ENCODE peak calls at places on chromosomes 5 and 9, in nine cellular contexts. U is left ventricle myocardium inferior; Z is heart left ventricle; S is effector memory CD4-positive, alpha-beta T cell; T is CD8-positive, alpha-beta memory T cell; C is A549; W is fibroblast of lung; H is pancreas; X is cardiac muscle cell. L is an unnamed sample.

GRCh38 chr5:64344501-64344900 is 161.3 kb upstream of the RGS7BP start:
- DNase-seq in C (no peak), W (no peak), Z (no peak), S (no peak), X (no peak), U (no peak), T (no peak), H (no peak), L (no peak)

GRCh38 chr9:115593587-115594091 is 475.7 kb upstream of the TNC start:
- DNase-seq in C (peak; percentile 51), Z (no peak), W (peak; percentile 46), T (no peak), U (no peak), H (no peak), S (no peak), X (peak; percentile 68), L (no peak)

GRCh38 chr5:142969186-142969585 is 199.0 kb downstream of the ARHGAP26 start:
- DNase-seq in T (no peak), C (no peak), Z (no peak), W (no peak), U (no peak), S (no peak), X (no peak), H (no peak), L (no peak)

GRCh38 chr5:172860520-172861443 is 26.7 kb downstream of the ERGIC1 start:
- DNase-seq in W (peak; percentile 61), X (peak; percentile 82), S (no peak), U (peak; percentile 90), Z (peak; percentile 90), C (no peak), H (peak; percentile 74), T (no peak), L (peak; percentile 86)

GRCh38 chr9:107153336-107153735 is 129.7 kb upstream of the RAD23B start:
- DNase-seq in S (no peak), T (no peak), W (peak; percentile 54), C (no peak), Z (no peak), H (no peak), U (no peak), X (peak; percentile 40), L (no peak)

GRCh38 chr5:111689576-111689975 is 67.4 kb downstream of the NREP start:
- DNase-seq in X (no peak), S (no peak), T (no peak), Z (no peak), H (no peak), C (no peak), U (no peak), W (no peak), L (no peak)

GRCh38 chr9:84404095-84404686 is 63.6 kb upstream of the SLC28A3 start:
- DNase-seq in X (peak; percentile 30), T (no peak), W (no peak), U (no peak), Z (no peak), C (no peak), S (no peak), H (no peak), L (no peak)

GRCh38 chr5:65382582-65382981 is 99.1 kb downstream of the ADAMTS6 start:
- DNase-seq in U (no peak), X (no peak), H (no peak), W (peak; percentile 14), C (no peak), T (no peak), Z (no peak), S (no peak), L (no peak)

GRCh38 chr5:55509768-55510522 is 24.8 kb downstream of the PLPP1 start:
- DNase-seq in T (no peak), H (no peak), U (no peak), C (no peak), X (peak; percentile 50), S (no peak), W (no peak), Z (no peak), L (no peak)

GRCh38 chr9:135951889-135952663 is 9.1 kb downstream of the UBAC1 start:
- DNase-seq in U (no peak), C (no peak), T (no peak), H (no peak), W (peak; percentile 90), X (no peak), S (no peak), Z (no peak), L (no peak)

GRCh38 chr5:72380491-72381274 is 60.5 kb downstream of the PTCD2 start:
- DNase-seq in W (no peak), Z (no peak), C (no peak), U (no peak), S (no peak), H (no peak), T (no peak), X (no peak), L (peak; percentile 49)

GRCh38 chr5:94810281-94810680 is 191.8 kb downstream of the SLF1 start:
- DNase-seq in X (no peak), U (no peak), S (no peak), W (no peak), H (no peak), T (no peak), C (no peak), Z (no peak), L (no peak)

GRCh38 chr9:343773-344172 is 129.1 kb downstream of the DOCK8 start:
- DNase-seq in H (no peak), C (no peak), X (no peak), W (no peak), T (no peak), Z (no peak), S (no peak), U (no peak), L (no peak)

GRCh38 chr5:89956838-89957237 is 452.7 kb downstream of the CETN3 start:
- DNase-seq in S (no peak), T (no peak), U (no peak), Z (no peak), X (no peak), H (no peak), C (no peak), W (no peak), L (no peak)

GRCh38 chr9:93456504-93456903 is 3.1 kb upstream of the FAM120AOS start:
- DNase-seq in S (no peak), U (no peak), Z (no peak), X (no peak), C (no peak), W (no peak), H (no peak), T (no peak), L (no peak)

GRCh38 chr5:132807163-132807838 is 5.8 kb upstream of the SOWAHA start:
- DNase-seq in S (no peak), U (no peak), H (peak; percentile 58), C (peak; percentile 61), X (no peak), T (no peak), Z (no peak), W (no peak), L (no peak)

GRCh38 chr9:113641100-113641885 is 177.8 kb downstream of the RGS3 start:
- DNase-seq in W (no peak), Z (no peak), H (no peak), U (no peak), X (no peak), T (no peak), S (no peak), C (no peak), L (no peak)

GRCh38 chr9:13626601-13627000 is 347.1 kb upstream of the MPDZ start:
- DNase-seq in X (no peak), C (no peak), H (no peak), Z (no peak), U (no peak), S (no peak), T (no peak), W (no peak), L (no peak)
- H3K4me3 ChIP-seq in X (no peak overlapping the region), C (no peak overlapping the region), H (no peak overlapping the region), Z (no peak overlapping the region), U (no peak overlapping the region), S (no peak overlapping the region), T (no peak overlapping the region), W (no peak overlapping the region), L (no peak overlapping the region)

GRCh38 chr9:125703662-125704061 is 3.3 kb downstream of the MAPKAP1 start:
- DNase-seq in S (no peak), X (no peak), U (no peak), Z (no peak), C (no peak), T (no peak), H (no peak), W (no peak), L (no peak)
- H3K4me3 ChIP-seq in S (no peak overlapping the region), X (no peak overlapping the region), U (no peak overlapping the region), Z (no peak overlapping the region), C (no peak overlapping the region), T (no peak overlapping the region), H (no peak overlapping the region), W (no peak overlapping the region), L (no peak overlapping the region)

DNA sequence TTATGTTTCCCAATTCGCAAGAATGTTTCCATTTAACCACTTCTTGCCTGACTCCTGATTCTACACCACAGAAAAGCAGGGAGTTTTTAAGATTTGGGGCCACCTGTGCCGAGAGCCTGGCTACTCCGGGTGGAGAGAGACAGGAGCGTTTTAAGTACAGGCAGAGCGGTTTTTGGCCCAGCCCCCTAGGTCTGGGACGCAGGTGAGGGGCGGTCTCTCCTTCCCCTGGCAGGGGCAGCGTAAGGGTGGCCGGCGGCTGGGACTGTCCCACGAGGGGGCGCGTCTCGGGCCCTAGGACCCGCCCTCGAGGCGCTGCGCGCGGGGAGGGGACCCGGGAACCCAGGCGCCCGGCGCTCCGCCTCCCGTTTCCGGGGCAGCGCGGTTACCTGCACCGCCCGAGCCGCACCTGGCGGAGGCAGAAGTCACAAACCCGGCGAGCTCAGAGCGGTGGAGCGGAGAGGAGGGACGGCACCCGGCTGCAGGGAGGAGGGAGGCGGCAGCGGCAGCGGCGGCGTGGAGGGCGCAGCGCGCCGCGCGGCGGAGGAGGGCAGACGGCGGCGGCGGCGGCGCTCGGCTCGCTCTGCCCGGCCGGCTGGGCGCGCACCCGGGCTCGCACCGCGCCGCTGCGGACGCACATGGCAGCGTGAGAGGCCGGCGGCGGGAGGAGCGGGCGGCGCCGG is at the start of gene WWC1:
- DNase-seq in T (peak; percentile 63), X (peak; percentile 53), U (no peak), S (peak; percentile 15), W (peak; percentile 40), H (peak; percentile 95), Z (no peak), C (peak; percentile 86), L (peak; percentile 91)
- H3K4me3 ChIP-seq in T (no peak within 1 kb of the TSS), X (peak within 1 kb of the TSS; percentile 64), U (peak within 1 kb of the TSS; percentile 66), S (peak within 1 kb of the TSS; percentile 50), W (peak within 1 kb of the TSS; percentile 53), H (peak within 1 kb of the TSS; percentile 93), Z (peak within 1 kb of the TSS; percentile 52), C (peak within 1 kb of the TSS; percentile 94), L (peak within 1 kb of the TSS; percentile 61)

DNA sequence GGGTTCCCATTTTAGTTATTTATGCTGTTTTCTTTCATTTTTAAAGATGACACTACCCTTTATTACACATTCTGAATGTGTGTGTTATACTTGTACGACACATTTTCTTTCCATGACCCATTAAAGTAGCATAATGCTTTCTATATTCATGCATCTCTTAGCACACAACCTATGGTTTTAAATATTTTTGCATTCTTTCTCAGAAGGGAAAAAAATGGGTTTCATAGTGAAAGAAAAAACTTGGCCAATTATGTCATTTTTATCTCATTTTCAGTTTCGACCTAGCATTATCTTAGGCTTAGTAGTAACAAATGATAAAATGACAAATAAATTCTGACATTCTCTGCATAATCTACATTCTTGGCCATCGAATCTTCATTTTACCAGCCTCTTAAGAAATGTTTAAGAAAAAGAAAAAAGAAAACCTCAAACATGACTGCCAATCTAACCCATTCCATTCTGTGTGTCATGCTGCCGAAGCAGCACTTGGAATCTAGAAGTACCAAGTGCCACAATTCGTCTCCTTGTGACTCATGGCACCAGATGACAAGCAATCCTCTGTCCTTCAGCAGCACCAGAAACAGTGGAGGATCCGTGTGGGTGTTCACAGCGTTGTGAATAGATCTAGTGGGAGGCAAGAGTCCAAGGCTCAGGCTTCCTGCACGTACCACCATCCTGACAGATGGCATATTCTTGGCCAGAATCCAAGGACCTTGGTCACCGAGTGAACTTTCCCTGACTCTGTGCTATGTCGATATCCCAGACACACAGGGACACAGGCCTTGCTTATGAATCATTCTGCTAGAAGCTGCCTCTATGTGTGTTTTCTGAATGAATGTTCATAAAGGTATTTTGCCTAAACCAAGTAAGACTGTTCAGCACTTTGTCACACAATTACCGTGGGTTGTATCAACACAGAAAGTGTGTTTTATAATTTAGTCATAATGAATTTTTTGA is 502.7 kb downstream of the NR2F1-AS1 start:
- DNase-seq in C (peak; percentile 33), X (peak; percentile 94), T (no peak), H (peak; percentile 45), S (no peak), W (peak; percentile 99), Z (peak; percentile 63), U (peak; percentile 48), L (no peak)
- H3K4me3 ChIP-seq in C (no peak overlapping the region), X (no peak overlapping the region), T (no peak overlapping the region), H (no peak overlapping the region), S (no peak overlapping the region), W (peak overlapping the region; percentile 32), Z (no peak overlapping the region), U (no peak overlapping the region), L (no peak overlapping the region)